ENCODE peak calls at places on chromosome 18, in nine cellular contexts. Q, H, N, E, Y, G, W, O and L are unnamed samples.

GRCh38 chr18:54251606-54252400 is 17.5 kb upstream of the POLI start:
- DNase-seq in Q (no peak), H (no peak), N (no peak), E (no peak), Y (no peak), G (no peak), W (no peak), O (no peak), L (peak; percentile 7)

GRCh38 chr18:51342815-51343214 is 145.3 kb upstream of the MEX3C start:
- DNase-seq in Q (no peak), H (no peak), N (no peak), E (no peak), Y (peak; percentile 58), G (no peak), W (peak; percentile 56), O (peak; percentile 80), L (peak; percentile 22)

GRCh38 chr18:62118324-62118723 is 68.5 kb downstream of the PIGN start:
- DNase-seq in Q (no peak), H (no peak), N (no peak), E (no peak), Y (peak; percentile 88), G (no peak), W (no peak), O (peak; percentile 78), L (peak; percentile 96)

GRCh38 chr18:44887227-44887631 is 206.5 kb downstream of the SETBP1 start:
- DNase-seq in Q (no peak), H (peak; percentile 50), N (no peak), E (peak; percentile 84), Y (peak; percentile 74), G (no peak), W (peak; percentile 55), O (peak; percentile 32), L (peak; percentile 61)

GRCh38 chr18:48639772-48640432 is 101.1 kb downstream of the CTIF start:
- DNase-seq in Q (no peak), H (no peak), N (no peak), E (no peak), Y (no peak), G (no peak), W (no peak), O (no peak), L (no peak)

GRCh38 chr18:44079602-44080001 is 601.1 kb upstream of the SETBP1 start:
- DNase-seq in Q (no peak), H (peak; percentile 6), N (no peak), E (no peak), Y (peak; percentile 95), G (no peak), W (peak; percentile 50), O (peak; percentile 85), L (peak; percentile 92)

GRCh38 chr18:46171331-46171730 is 67.1 kb downstream of the HAUS1 start:
- DNase-seq in Q (no peak), H (no peak), N (no peak), E (no peak), Y (no peak), G (no peak), W (no peak), O (no peak), L (no peak)

GRCh38 chr18:44231936-44232335 is 448.8 kb upstream of the SETBP1 start:
- DNase-seq in Q (no peak), H (no peak), N (no peak), E (no peak), Y (no peak), G (no peak), W (no peak), O (no peak), L (no peak)

GRCh38 chr18:13268035-13268700 is 49.6 kb downstream of the LDLRAD4 start:
- DNase-seq in Q (no peak), H (no peak), N (no peak), E (no peak), Y (peak; percentile 81), G (peak; percentile 47), W (peak; percentile 37), O (peak; percentile 68), L (peak; percentile 45)

GRCh38 chr18:44051088-44051487 is 629.6 kb upstream of the SETBP1 start:
- DNase-seq in Q (no peak), H (no peak), N (no peak), E (no peak), Y (no peak), G (no peak), W (no peak), O (no peak), L (no peak)

GRCh38 chr18:45938488-45938935 is 28.6 kb downstream of the EPG5 start:
- DNase-seq in Q (no peak), H (no peak), N (no peak), E (no peak), Y (no peak), G (no peak), W (no peak), O (no peak), L (no peak)

GRCh38 chr18:49227456-49227855 is 233.0 kb downstream of the DYM start:
- DNase-seq in Q (no peak), H (no peak), N (no peak), E (no peak), Y (no peak), G (no peak), W (no peak), O (no peak), L (peak; percentile 35)

GRCh38 chr18:26304511-26304910 is 78.3 kb downstream of the TAF4B start:
- DNase-seq in Q (no peak), H (no peak), N (no peak), E (no peak), Y (no peak), G (no peak), W (no peak), O (no peak), L (no peak)

GRCh38 chr18:48679236-48679635 is 140.4 kb downstream of the CTIF start:
- DNase-seq in Q (no peak), H (peak; percentile 35), N (no peak), E (no peak), Y (no peak), G (no peak), W (no peak), O (no peak), L (peak; percentile 66)

GRCh38 chr18:70374154-70374553 is 85.3 kb downstream of the SOCS6 start:
- DNase-seq in Q (no peak), H (no peak), N (no peak), E (no peak), Y (peak; percentile 47), G (no peak), W (no peak), O (no peak), L (no peak)

GRCh38 chr18:7840445-7840844 is 273.3 kb downstream of the PTPRM start:
- DNase-seq in Q (no peak), H (no peak), N (no peak), E (no peak), Y (no peak), G (no peak), W (no peak), O (no peak), L (no peak)

GRCh38 chr18:6962571-6963451 is 154.8 kb downstream of the LAMA1 start:
- DNase-seq in Q (no peak), H (no peak), N (no peak), E (no peak), Y (no peak), G (no peak), W (no peak), O (no peak), L (no peak)

GRCh38 chr18:58316943-58317342 is 272.9 kb downstream of the NEDD4L start:
- DNase-seq in Q (no peak), H (no peak), N (no peak), E (no peak), Y (no peak), G (no peak), W (no peak), O (peak; percentile 39), L (no peak)

GRCh38 chr18:44564922-44565321 is 115.8 kb upstream of the SETBP1 start:
- DNase-seq in Q (no peak), H (no peak), N (no peak), E (no peak), Y (peak; percentile 76), G (no peak), W (no peak), O (peak; percentile 49), L (peak; percentile 58)

GRCh38 chr18:3250237-3251107 is 2.9 kb downstream of the MYL12A start:
- DNase-seq in Q (no peak), H (peak; percentile 35), N (no peak), E (no peak), Y (peak; percentile 89), G (no peak), W (no peak), O (peak; percentile 72), L (peak; percentile 87)

GRCh38 chr18:23053756-23054457 is 81.4 kb upstream of the CABLES1 start:
- DNase-seq in Q (no peak), H (peak; percentile 34), N (no peak), E (peak; percentile 16), Y (peak; percentile 68), G (no peak), W (peak; percentile 48), O (peak; percentile 73), L (peak; percentile 66)
- TF ChIP-seq CTCF in Q (no peak), H (no peak), N (no peak), E (peak; percentile 20), Y (peak; percentile 21), G (no peak), W (peak; percentile 44), O (peak; percentile 59), L (peak; percentile 57)

GRCh38 chr18:10442551-10442971 is 11.9 kb upstream of the APCDD1 start:
- DNase-seq in Q (no peak), H (peak; percentile 42), N (no peak), E (no peak), Y (no peak), G (no peak), W (no peak), O (no peak), L (no peak)
- TF ChIP-seq CTCF in Q (no peak), H (peak; percentile 38), N (peak; percentile 20), E (peak; percentile 20), Y (no peak), G (no peak), W (no peak), O (peak; percentile 15), L (no peak)

DNA sequence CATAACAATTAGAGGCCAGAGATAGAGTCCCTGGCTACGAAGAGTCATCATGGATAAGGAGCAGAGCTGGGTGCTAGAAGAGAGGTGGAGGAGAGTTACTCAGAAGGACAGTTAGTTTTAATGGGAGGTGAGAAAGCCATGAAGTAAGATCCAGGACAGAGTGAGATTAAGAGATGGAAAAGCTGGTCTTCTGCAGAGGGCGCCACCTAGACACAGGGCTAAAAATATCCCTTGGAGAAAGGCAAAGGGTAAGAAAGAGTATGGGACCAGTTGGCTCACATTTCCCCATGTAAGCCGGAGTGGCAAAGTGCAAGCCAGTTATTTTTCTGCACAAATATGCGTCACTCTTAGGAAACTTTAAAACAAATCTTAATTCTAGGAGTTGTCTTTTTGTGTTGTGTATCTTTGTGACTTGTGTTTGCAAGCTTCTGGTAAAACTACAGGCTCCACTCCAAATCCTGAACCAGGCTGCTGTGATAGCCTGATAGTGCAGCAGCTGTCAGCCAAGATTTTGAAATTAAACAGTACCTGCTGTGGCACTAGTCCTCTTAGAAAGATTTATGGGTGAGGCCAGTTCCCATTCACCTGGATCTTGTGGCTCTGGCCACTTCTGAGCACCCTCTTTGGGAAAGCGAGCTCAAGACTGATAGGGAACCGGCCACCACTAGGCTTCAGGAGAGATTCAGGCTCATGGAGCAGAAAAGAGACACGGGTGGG is 204.2 kb downstream of the TPGS2 start:
- DNase-seq in Q (no peak), H (no peak), N (no peak), E (no peak), Y (no peak), G (no peak), W (no peak), O (no peak), L (no peak)
- TF ChIP-seq CTCF in Q (no peak), H (no peak), N (no peak), E (no peak), Y (no peak), G (no peak), W (no peak), O (no peak), L (no peak)

GRCh38 chr18:22332590-22332989 is 85.1 kb downstream of the CTAGE1 start:
- DNase-seq in Q (no peak), H (peak; percentile 33), N (no peak), E (no peak), Y (no peak), G (no peak), W (no peak), O (no peak), L (no peak)
- TF ChIP-seq CTCF in Q (no peak), H (peak; percentile 37), N (no peak), E (no peak), Y (no peak), G (no peak), W (peak; percentile 2), O (no peak), L (peak; percentile 10)